ENCODE peak calls at places on chromosome 13, in five cellular contexts. F is K562, L is NB4, O is bronchial epithelial cell, G is WERI-Rb-1. A is an unnamed sample.

GRCh38 chr13:41978007-41978406 is 17.1 kb upstream of the VWA8 start:
- DNase-seq in F (no peak), L (peak; percentile 16), O (no peak), G (no peak), A (no peak)

GRCh38 chr13:82407321-82407720 is 1475.0 kb downstream of the SLITRK1 start:
- DNase-seq in F (no peak), L (no peak), O (no peak), G (no peak), A (no peak)

GRCh38 chr13:40345654-40346372 is 320.6 kb downstream of the FOXO1 start:
- DNase-seq in F (no peak), L (no peak), O (no peak), G (no peak), A (no peak)

GRCh38 chr13:113927661-113928581 is 46.0 kb downstream of the C13orf46 start:
- DNase-seq in F (no peak), L (no peak), O (no peak), G (peak; percentile 3), A (no peak)

GRCh38 chr13:106105153-106105552 is 430.3 kb downstream of the EFNB2 start:
- DNase-seq in F (no peak), L (no peak), O (peak; percentile 91), G (no peak), A (no peak)

GRCh38 chr13:113598481-113598880 is 13.9 kb downstream of the TFDP1 start:
- DNase-seq in F (no peak), L (no peak), O (no peak), G (peak; percentile 9), A (no peak)

GRCh38 chr13:31437975-31438374 is 238.2 kb downstream of the B3GLCT start:
- DNase-seq in F (no peak), L (no peak), O (peak; percentile 8), G (no peak), A (no peak)

GRCh38 chr13:25923217-25924085 is 128.4 kb downstream of the SHISA2 start:
- DNase-seq in F (no peak), L (peak; percentile 71), O (no peak), G (no peak), A (no peak)

GRCh38 chr13:45512148-45512498 is 47.4 kb downstream of the COG3 start:
- DNase-seq in F (no peak), L (no peak), O (peak; percentile 84), G (no peak), A (no peak)

GRCh38 chr13:74061939-74062595 is 72.1 kb downstream of the KLF12 start:
- DNase-seq in F (no peak), L (no peak), O (no peak), G (no peak), A (no peak)

GRCh38 chr13:66859078-66859477 is 371.1 kb downstream of the PCDH9 start:
- DNase-seq in F (no peak), L (peak; percentile 28), O (peak; percentile 73), G (no peak), A (no peak)

GRCh38 chr13:43428545-43429287 is 358.1 kb downstream of the ENOX1 start:
- DNase-seq in F (no peak), L (no peak), O (no peak), G (no peak), A (no peak)

GRCh38 chr13:30806784-30807183 is 71.4 kb downstream of the ALOX5AP start:
- DNase-seq in F (no peak), L (peak; percentile 25), O (peak; percentile 81), G (no peak), A (no peak)

GRCh38 chr13:76307157-76307556 is 579.0 kb downstream of the KCTD12 start:
- DNase-seq in F (no peak), L (no peak), O (no peak), G (no peak), A (no peak)

GRCh38 chr13:40072663-40073120 is 417.2 kb downstream of the COG6 start:
- DNase-seq in F (no peak), L (no peak), O (no peak), G (no peak), A (no peak)

GRCh38 chr13:108213946-108214345 is 1.4 kb downstream of the LIG4 start:
- DNase-seq in F (no peak), L (no peak), O (peak; percentile 89), G (no peak), A (no peak)

GRCh38 chr13:47594833-47595232 is 406.2 kb downstream of the SUCLA2 start:
- DNase-seq in F (no peak), L (peak; percentile 47), O (no peak), G (peak; percentile 87), A (no peak)
- TF ChIP-seq CTCF in F (no peak), L (peak; percentile 35), O (no peak), G (peak; percentile 89), A (no peak)

DNA sequence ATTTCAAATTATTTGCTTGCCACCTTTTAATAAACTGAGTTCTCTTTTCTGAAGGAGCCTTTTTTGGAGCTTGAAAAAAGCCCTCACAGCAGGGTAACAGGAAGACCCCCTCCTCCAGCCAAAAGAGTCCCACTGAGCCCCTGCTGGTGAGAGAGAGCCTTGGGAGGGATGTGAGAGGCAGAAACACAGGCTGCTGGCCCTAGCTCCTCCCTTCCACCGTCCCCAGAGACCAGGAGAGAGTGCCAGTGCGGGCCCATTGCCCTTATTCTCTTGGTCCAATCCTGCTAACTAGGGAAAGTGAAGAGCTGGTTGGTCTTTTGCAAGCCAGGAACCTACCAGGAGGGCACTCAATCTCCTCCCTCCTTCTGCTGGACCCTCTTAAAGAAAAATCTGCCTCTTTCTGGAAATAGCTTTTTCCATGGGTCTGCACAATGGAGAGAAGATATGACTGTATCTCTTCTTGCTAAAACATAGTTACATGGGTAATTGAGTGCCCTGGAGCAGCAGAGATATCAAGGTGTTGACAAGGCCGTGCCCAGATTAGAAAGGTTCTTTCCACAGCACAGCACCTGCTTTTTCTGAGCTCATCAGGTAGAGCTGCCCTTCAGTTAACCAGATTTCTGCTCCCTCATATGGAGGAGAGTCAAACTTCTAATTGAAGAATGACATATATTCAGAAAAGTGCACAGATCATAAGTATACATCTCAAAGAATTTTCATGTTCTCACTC is 113.9 kb downstream of the LRCH1 start:
- DNase-seq in F (no peak), L (no peak), O (no peak), G (no peak), A (no peak)
- H3K4me3 ChIP-seq in F (no peak overlapping the region), L (no peak overlapping the region), O (no peak overlapping the region), G (no peak overlapping the region), A (no peak overlapping the region)

GRCh38 chr13:62387642-62388041 is 972.0 kb upstream of the PCDH20 start:
- DNase-seq in F (no peak), L (no peak), O (no peak), G (no peak), A (no peak)
- TF ChIP-seq CTCF in F (no peak), L (no peak), O (no peak), G (no peak), A (no peak)

GRCh38 chr13:98761979-98762616 is 9.6 kb upstream of the SLC15A1 start:
- DNase-seq in F (no peak), L (no peak), O (no peak), G (no peak), A (no peak)
- H3K4me3 ChIP-seq in F (no peak overlapping the region), L (peak overlapping the region; percentile 35), O (peak overlapping the region; percentile 15), G (no peak overlapping the region), A (peak overlapping the region; percentile 47)

GRCh38 chr13:19957320-19958118 is 1.0 kb upstream of the ZMYM2 start:
- DNase-seq in F (no peak), L (peak; percentile 71), O (peak; percentile 66), G (peak; percentile 94), A (no peak)

GRCh38 chr13:19960673-19961015 is 2.1 kb downstream of the ZMYM2 start:
- DNase-seq in F (no peak), L (peak; percentile 23), O (peak; percentile 11), G (no peak), A (no peak)

GRCh38 chr13:19959831-19960672 is 1.5 kb downstream of the ZMYM2 start:
- DNase-seq in F (peak; percentile 64), L (peak; percentile 97), O (peak; percentile 88), G (peak; percentile 94), A (peak; percentile 48)

GRCh38 chr13:19958119-19959111 is at the start of gene ZMYM2:
- DNase-seq in F (peak; percentile 99), L (peak; percentile 98), O (peak; percentile 81), G (peak; percentile 99), A (peak; percentile 37)

DNA sequence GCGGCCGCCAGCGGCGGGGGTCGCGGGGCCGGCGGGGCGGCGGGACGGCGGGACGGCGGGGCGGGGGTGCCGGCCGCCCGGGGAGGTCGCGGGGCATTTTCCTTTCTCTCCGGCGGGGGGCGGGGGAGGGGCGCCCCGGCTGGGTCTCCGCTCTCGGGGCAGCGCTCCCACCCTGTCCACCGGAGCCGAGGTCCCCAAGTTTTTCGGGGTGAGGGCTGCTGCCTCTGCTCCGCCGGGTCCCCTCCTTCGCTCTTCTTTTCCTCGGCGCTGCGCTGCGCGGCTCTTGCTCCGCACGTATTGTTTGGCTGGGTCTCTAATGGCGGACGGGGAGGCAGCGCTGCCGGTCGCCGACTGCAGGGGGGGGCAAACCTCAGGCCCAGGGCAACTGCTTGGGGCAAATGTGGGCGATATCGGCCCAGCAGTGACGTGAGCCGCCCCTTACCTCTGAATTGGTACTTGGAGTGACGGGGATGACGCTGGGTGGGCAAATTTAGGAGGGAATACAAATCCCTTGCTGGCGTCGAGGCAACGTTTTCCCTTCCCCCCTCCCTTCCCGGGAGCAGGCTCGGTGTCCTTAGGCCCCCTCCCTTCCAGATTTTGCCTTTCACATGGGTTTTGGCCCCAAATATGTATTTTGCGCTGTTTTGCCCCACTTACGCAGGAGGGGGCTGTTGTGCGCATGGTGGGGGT is 759 bp downstream of the ZMYM2 start:
- DNase-seq in F (peak; percentile 38), L (peak; percentile 80), O (peak; percentile 23), G (peak; percentile 70), A (no peak)
- TF ChIP-seq CTCF in F (no peak), L (no peak), O (peak; percentile 16), G (peak; percentile 22), A (peak; percentile 3)

A was measured in epithelial cell of proximal tubule.